ENCODE peak calls at places on chromosomes 7 and 10, in seven cellular contexts. I, J, K, B, L, M and A are unnamed samples.

GRCh38 chr7:4725014-4725951 is 43.2 kb downstream of the FOXK1 start:
- DNase-seq in K (peak), M (peak), I (peak), B (peak), L (peak), J (peak), A (peak)

GRCh38 chr7:45573636-45574470 is at the start of gene ADCY1:
- DNase-seq in I (no peak), M (no peak), L (peak), B (peak), K (no peak), J (no peak), A (no peak)

GRCh38 chr7:133973710-133974109 is 153.4 kb upstream of the LRGUK start:
- DNase-seq in K (no peak), B (no peak), L (no peak), J (no peak), I (no peak), M (no peak), A (no peak)

GRCh38 chr10:76649723-76650127 is 987.9 kb downstream of the KCNMA1 start:
- DNase-seq in B (no peak), I (no peak), J (no peak), L (no peak), M (peak), K (peak), A (peak)

GRCh38 chr10:132605390-132605789 is 67.8 kb downstream of the INPP5A start:
- DNase-seq in I (no peak), J (no peak), M (no peak), K (no peak), B (no peak), L (peak), A (no peak)

GRCh38 chr10:124652200-124652599 is 92.0 kb downstream of the FAM53B start:
- DNase-seq in J (no peak), I (no peak), L (no peak), M (no peak), B (no peak), K (no peak), A (no peak)

GRCh38 chr7:47088329-47089067 is 493.4 kb downstream of the TNS3 start:
- DNase-seq in J (no peak), I (no peak), M (peak), K (peak), B (peak), L (peak), A (peak)

GRCh38 chr10:34241226-34242000 is 573.7 kb downstream of the PARD3 start:
- DNase-seq in L (no peak), B (no peak), K (no peak), I (no peak), J (no peak), M (no peak), A (no peak)

GRCh38 chr7:128893251-128894100 is 17.0 kb downstream of the KCP start:
- DNase-seq in J (no peak), B (peak), L (no peak), I (peak), K (no peak), M (no peak), A (no peak)

DNA sequence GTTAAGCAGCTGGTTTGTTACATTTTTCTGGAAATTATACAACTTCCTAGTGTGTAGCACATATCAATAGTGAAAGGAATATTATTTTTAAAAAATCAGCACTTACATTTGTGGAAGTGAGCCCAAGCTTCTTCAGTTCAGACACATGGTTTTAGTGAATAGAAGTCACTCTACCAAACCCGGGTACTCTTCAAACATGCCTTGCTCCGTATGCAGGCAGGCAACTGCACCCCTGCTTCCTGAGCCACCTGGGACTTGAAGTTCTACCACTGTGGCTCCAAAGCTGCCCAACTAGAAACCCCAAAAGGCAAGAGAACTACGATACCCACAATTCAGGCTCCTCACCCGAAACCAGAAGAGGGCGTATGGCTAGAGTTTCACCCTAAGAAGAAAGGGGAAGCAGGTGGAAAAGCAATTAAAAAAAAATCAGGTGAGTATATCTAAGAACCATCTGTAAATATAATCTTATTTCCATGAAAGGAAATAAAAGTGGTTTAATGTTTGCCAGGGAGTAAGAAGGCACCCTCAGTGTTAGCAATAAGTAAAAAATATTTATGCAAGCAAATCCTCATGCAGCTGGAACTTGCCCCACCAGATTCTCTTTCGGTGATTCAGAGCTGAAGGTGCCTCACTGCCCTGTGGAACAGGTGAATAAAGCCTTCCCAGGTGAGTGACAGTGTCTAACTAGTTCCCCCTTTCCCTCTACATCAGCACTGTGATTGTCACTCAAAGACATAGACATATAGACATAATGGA is at the start of gene MACC1:
- DNase-seq in K (no peak), M (no peak), J (peak), B (no peak), I (no peak), L (no peak), A (no peak)
- TF ChIP-seq CTCF in K (no peak), M (no peak), J (no peak), B (peak), I (no peak), L (no peak), A (no peak)

GRCh38 chr10:55628260-55628701 is 732.8 kb downstream of the ZWINT start:
- DNase-seq in M (peak), J (no peak), I (peak), K (no peak), B (no peak), L (no peak), A (no peak)
- TF ChIP-seq CTCF in M (no peak), J (no peak), I (no peak), K (no peak), B (no peak), L (no peak), A (no peak)

GRCh38 chr10:35640951-35641429 is 1.1 kb downstream of the FZD8 start:
- DNase-seq in L (peak), K (no peak), I (peak), J (peak), B (peak), M (peak), A (peak)

GRCh38 chr10:35641430-35642015 is 573 bp downstream of the FZD8 start:
- DNase-seq in K (no peak), J (no peak), B (no peak), L (no peak), I (no peak), M (peak), A (no peak)

GRCh38 chr10:35643151-35643975 is 1.3 kb upstream of the FZD8 start:
- DNase-seq in L (peak), M (peak), K (peak), I (peak), J (no peak), B (peak), A (no peak)

GRCh38 chr10:35642793-35643114 is 658 bp upstream of the FZD8 start:
- DNase-seq in L (no peak), I (no peak), K (no peak), J (no peak), B (no peak), M (no peak), A (no peak)

GRCh38 chr10:35642023-35642792 is at the start of gene FZD8:
- DNase-seq in I (peak), M (peak), J (peak), B (peak), L (peak), K (peak), A (peak)
- TF ChIP-seq CTCF in I (no peak), M (no peak), J (no peak), B (peak), L (no peak), K (no peak), A (no peak)

GRCh38 chr7:50978633-50979215 is 196.0 kb upstream of the GRB10 start:
- DNase-seq in L (no peak), J (no peak), K (no peak), I (no peak), B (no peak), M (no peak), A (peak)
- TF ChIP-seq CTCF in L (no peak), J (no peak), K (no peak), I (no peak), B (no peak), M (no peak), A (peak)

GRCh38 chr7:80681272-80681885 is 42.9 kb downstream of the CD36 start:
- DNase-seq in I (no peak), J (no peak), K (no peak), L (no peak), M (peak), B (no peak), A (peak)
- TF ChIP-seq CTCF in I (peak), J (no peak), K (no peak), L (no peak), M (peak), B (peak), A (peak)

GRCh38 chr10:1964476-1964875 is 227.2 kb upstream of the ADARB2 start:
- DNase-seq in L (no peak), I (no peak), K (no peak), B (no peak), J (no peak), M (no peak), A (no peak)

GRCh38 chr10:1957057-1957456 is 219.7 kb upstream of the ADARB2 start:
- DNase-seq in J (no peak), M (no peak), L (no peak), K (no peak), I (no peak), B (no peak), A (no peak)

GRCh38 chr10:1966698-1967097 is 229.4 kb upstream of the ADARB2 start:
- DNase-seq in J (no peak), L (no peak), M (no peak), B (no peak), I (no peak), K (no peak), A (no peak)

GRCh38 chr10:1963341-1963740 is 226.0 kb upstream of the ADARB2 start:
- DNase-seq in M (no peak), B (no peak), I (no peak), J (no peak), L (no peak), K (no peak), A (no peak)

GRCh38 chr10:1962025-1962424 is 224.7 kb upstream of the ADARB2 start:
- DNase-seq in L (no peak), I (no peak), B (no peak), J (no peak), M (no peak), K (no peak), A (no peak)
- TF ChIP-seq CTCF in L (no peak), I (peak), B (no peak), J (no peak), M (no peak), K (no peak), A (no peak)

DNA sequence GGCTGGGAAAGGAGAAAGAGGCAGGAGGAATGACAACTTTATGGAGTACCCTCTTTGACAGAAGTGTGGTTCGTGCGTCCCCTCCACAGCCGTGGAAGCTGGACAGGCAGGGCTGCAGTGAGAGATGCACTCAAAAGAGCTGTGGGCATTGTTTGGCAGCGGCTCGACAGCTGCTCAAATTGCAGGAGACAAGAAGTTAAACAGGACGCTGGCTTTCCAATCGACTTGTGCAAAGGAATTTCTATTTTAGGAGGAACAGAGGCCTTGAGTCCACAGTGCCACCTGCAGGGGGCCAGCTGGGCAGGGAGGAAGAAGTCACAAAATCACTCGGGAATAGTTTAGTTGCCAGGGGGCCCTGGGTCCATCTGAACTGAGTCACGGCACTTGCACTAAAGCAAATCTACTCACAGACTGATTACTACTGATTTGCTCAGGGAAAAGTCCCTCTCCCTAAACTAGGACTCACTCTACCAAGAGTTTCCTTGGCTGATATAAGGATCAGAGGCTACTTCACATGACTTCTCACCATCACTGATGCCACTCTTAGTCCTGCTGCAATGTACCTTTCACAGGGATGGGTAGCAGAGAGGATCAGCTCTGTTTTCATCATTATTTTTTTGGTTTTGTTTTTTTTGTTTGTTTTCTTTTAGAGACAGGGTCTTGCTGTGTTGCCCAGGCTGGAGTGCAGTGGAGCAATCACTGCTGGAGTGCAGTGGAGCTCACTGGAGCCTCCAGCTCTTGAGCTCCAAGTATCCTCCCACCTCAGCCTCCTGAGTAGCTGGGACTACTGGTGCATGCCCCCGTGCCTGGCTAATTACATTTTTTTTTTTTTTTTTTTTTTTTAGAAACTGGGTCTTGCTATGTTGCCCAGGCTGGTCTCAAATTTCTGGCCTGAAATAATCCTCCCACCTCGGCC is 200.8 kb downstream of the JCAD start:
- DNase-seq in J (no peak), L (peak), B (peak), K (no peak), I (peak), M (peak), A (peak)
- TF ChIP-seq CTCF in J (no peak), L (peak), B (peak), K (peak), I (peak), M (peak), A (peak)

DNA sequence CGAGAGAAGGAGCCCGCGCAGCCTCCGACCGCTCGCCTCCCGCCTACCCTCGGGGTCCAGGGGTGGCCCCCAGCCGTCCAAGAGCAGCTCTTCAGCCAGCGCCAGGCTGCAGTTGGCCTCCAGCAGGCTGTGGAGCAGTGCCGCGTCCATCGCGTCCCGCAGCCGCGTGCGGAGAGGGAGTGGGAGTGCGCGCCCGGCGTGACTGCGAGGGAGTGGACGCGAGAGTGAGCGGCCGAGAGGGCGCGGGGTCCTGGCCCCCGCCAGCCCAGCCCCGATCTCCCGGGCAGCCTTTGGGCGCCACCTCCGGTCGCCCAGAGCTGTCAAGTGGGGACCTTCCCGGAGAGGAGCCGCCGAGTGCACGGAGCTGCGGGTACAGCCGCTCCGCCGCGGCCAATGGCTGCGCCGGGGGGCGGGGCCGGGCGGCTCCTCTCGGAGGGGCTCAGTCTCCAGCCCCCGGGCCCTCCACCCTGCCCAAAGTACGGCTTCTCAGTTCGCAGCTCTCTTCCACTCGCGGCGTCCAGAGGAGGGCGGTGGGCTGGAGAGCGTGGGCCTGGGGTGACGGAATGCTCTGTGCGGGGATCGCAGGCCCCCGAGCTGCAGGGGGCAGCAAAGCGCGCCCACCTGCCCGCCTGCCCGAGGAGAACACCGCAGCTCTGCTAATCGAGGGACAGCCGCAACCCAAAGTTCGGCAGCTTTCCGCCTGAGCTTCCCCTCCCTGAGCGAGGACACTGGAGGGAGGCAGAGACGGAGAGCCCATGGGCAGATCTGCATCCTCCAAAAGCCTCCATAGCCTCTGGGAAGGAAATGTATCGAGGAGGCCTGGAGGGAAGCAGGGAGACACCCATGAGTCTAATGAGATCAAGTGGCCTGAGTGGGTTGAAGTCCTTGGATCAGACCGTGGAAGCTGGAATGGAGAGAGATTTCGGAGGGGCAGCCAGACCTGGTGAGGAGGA is at the start of gene CRHR2:
- DNase-seq in J (peak), B (peak), L (no peak), K (no peak), I (no peak), M (no peak), A (no peak)
- TF ChIP-seq CTCF in J (peak), B (peak), L (no peak), K (peak), I (no peak), M (no peak), A (no peak)

DNA sequence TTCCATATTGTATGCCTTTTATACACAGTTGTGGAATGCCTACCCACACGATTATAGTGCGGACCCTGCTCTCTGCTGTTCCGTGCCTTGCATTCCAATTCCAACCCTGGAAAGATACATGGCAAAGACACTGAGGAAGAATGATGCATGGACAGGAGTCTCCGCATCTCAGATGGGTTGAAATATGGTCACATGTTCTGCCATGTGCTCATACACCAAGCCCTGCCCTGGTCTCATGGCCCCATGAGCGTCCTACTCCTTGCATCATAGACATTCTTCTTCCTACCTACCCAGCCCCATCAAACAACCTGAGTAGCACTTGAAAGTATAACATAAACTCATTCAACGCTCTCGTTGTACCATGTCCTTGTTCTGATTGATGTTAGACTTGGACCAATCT is 6.3 kb downstream of the SLC39A12 start:
- DNase-seq in B (no peak), L (no peak), M (no peak), K (no peak), I (no peak), J (no peak), A (no peak)
- TF ChIP-seq CTCF in B (no peak), L (no peak), M (no peak), K (no peak), I (no peak), J (no peak), A (no peak)

DNA sequence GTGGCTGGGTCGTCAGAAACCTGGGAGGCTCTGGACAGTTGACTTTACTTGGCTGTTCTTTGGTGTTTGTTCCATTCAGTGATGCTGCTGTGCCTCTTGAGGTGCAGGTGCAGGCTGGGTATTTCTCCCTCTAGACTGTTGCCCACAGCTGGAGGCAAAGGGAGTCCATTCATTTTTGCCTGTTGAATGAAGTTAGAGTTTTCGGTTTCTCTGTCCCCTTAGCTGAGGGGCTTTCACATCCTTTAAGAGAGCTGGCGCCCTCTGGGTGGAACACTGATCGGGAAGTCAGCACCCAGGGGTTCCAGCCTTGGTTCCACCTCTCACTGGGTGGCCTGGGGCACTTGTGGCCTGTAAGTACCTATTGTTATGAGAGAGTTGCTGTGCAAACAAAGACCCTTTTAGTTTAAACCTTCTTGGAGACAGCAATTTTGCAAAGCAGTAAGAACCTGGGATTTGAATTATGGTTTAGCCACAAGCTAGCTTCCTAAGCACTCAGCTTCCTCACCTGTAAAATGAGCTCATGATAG is 67.2 kb downstream of the GRK5 start:
- DNase-seq in M (no peak), L (no peak), K (no peak), J (no peak), I (no peak), B (no peak), A (no peak)
- TF ChIP-seq CTCF in M (no peak), L (no peak), K (no peak), J (no peak), I (no peak), B (no peak), A (no peak)